ENCODE peak calls at places on chromosomes 1 and 21, in ten cellular contexts. One of them, this sample, is unnamed. For H3K27me3, the result is how much of the 10 kb centered on the place peaks cover.

GRCh38 chr1:94079056-94079990 is 41.6 kb downstream of the ABCA4 start:
- DNase-seq in uterus: no peak
- DNase-seq in fibroblast of lung: peak
- DNase-seq in pancreas: no peak
- DNase-seq in PC-3: no peak
- DNase-seq in HL-60: no peak
- DNase-seq in H7: no peak
- DNase-seq in CD8-positive, alpha-beta T cell: no peak
- DNase-seq in left ventricle myocardium inferior: no peak
- DNase-seq in mesendoderm: no peak
- DNase-seq in this sample: no peak

GRCh38 chr1:54791880-54792522 is 9.1 kb downstream of the TTC22 start:
- DNase-seq in uterus: no peak
- DNase-seq in fibroblast of lung: no peak
- DNase-seq in pancreas: no peak
- DNase-seq in PC-3: peak
- DNase-seq in HL-60: peak
- DNase-seq in H7: peak
- DNase-seq in CD8-positive, alpha-beta T cell: no peak
- DNase-seq in left ventricle myocardium inferior: no peak
- DNase-seq in mesendoderm: peak
- DNase-seq in this sample: no peak

GRCh38 chr1:21337010-21337437 is 46.8 kb upstream of the ECE1 start:
- DNase-seq in uterus: no peak
- DNase-seq in fibroblast of lung: no peak
- DNase-seq in pancreas: no peak
- DNase-seq in PC-3: no peak
- DNase-seq in HL-60: no peak
- DNase-seq in H7: no peak
- DNase-seq in CD8-positive, alpha-beta T cell: no peak
- DNase-seq in left ventricle myocardium inferior: no peak
- DNase-seq in mesendoderm: no peak
- DNase-seq in this sample: no peak

GRCh38 chr1:40848530-40849189 is 13.5 kb downstream of the CITED4 start:
- DNase-seq in uterus: peak
- DNase-seq in fibroblast of lung: peak
- DNase-seq in pancreas: peak
- DNase-seq in PC-3: peak
- DNase-seq in HL-60: no peak
- DNase-seq in H7: peak
- DNase-seq in CD8-positive, alpha-beta T cell: no peak
- DNase-seq in left ventricle myocardium inferior: peak
- DNase-seq in mesendoderm: peak
- DNase-seq in this sample: no peak

GRCh38 chr1:46466477-46467182 is 23.0 kb upstream of the DMBX1 start:
- DNase-seq in uterus: peak
- DNase-seq in fibroblast of lung: peak
- DNase-seq in pancreas: no peak
- DNase-seq in PC-3: no peak
- DNase-seq in HL-60: no peak
- DNase-seq in H7: peak
- DNase-seq in CD8-positive, alpha-beta T cell: no peak
- DNase-seq in left ventricle myocardium inferior: peak
- DNase-seq in mesendoderm: peak
- DNase-seq in this sample: no peak

GRCh38 chr21:43640437-43640836 is 18.9 kb downstream of the HSF2BP start:
- DNase-seq in uterus: no peak
- DNase-seq in fibroblast of lung: no peak
- DNase-seq in pancreas: no peak
- DNase-seq in PC-3: peak
- DNase-seq in HL-60: no peak
- DNase-seq in H7: no peak
- DNase-seq in CD8-positive, alpha-beta T cell: no peak
- DNase-seq in left ventricle myocardium inferior: no peak
- DNase-seq in mesendoderm: no peak
- DNase-seq in this sample: no peak

GRCh38 chr1:246428542-246429308 is 78.4 kb downstream of the SMYD3 start:
- DNase-seq in uterus: no peak
- DNase-seq in fibroblast of lung: peak
- DNase-seq in pancreas: no peak
- DNase-seq in PC-3: peak
- DNase-seq in HL-60: no peak
- DNase-seq in H7: no peak
- DNase-seq in CD8-positive, alpha-beta T cell: no peak
- DNase-seq in left ventricle myocardium inferior: no peak
- DNase-seq in mesendoderm: peak
- DNase-seq in this sample: no peak

GRCh38 chr1:77948841-77949424 is 29.9 kb downstream of the FUBP1 start:
- DNase-seq in uterus: no peak
- DNase-seq in fibroblast of lung: peak
- DNase-seq in pancreas: no peak
- DNase-seq in PC-3: peak
- DNase-seq in HL-60: no peak
- DNase-seq in H7: no peak
- DNase-seq in CD8-positive, alpha-beta T cell: no peak
- DNase-seq in left ventricle myocardium inferior: no peak
- DNase-seq in mesendoderm: peak
- DNase-seq in this sample: no peak

GRCh38 chr1:3650248-3651010 is 526 bp upstream of the WRAP73 start:
- DNase-seq in uterus: no peak
- DNase-seq in fibroblast of lung: no peak
- DNase-seq in pancreas: no peak
- DNase-seq in PC-3: no peak
- DNase-seq in HL-60: no peak
- DNase-seq in H7: peak
- DNase-seq in CD8-positive, alpha-beta T cell: no peak
- DNase-seq in left ventricle myocardium inferior: no peak
- DNase-seq in mesendoderm: no peak
- DNase-seq in this sample: no peak

GRCh38 chr1:200182701-200183100 is 155.2 kb downstream of the NR5A2 start:
- DNase-seq in uterus: no peak
- DNase-seq in fibroblast of lung: no peak
- DNase-seq in pancreas: no peak
- DNase-seq in PC-3: peak
- DNase-seq in HL-60: no peak
- DNase-seq in H7: no peak
- DNase-seq in CD8-positive, alpha-beta T cell: no peak
- DNase-seq in left ventricle myocardium inferior: no peak
- DNase-seq in mesendoderm: no peak
- DNase-seq in this sample: no peak

GRCh38 chr1:15249032-15249601 is 2.1 kb downstream of the FHAD1 start:
- DNase-seq in uterus: no peak
- DNase-seq in fibroblast of lung: peak
- DNase-seq in pancreas: no peak
- DNase-seq in PC-3: no peak
- DNase-seq in HL-60: no peak
- DNase-seq in H7: no peak
- DNase-seq in CD8-positive, alpha-beta T cell: peak
- DNase-seq in left ventricle myocardium inferior: no peak
- DNase-seq in mesendoderm: no peak
- DNase-seq in this sample: no peak

GRCh38 chr1:39842726-39843305 is 40.5 kb downstream of the TRIT1 start:
- DNase-seq in uterus: no peak
- DNase-seq in fibroblast of lung: no peak
- DNase-seq in pancreas: no peak
- DNase-seq in PC-3: no peak
- DNase-seq in HL-60: no peak
- DNase-seq in H7: no peak
- DNase-seq in CD8-positive, alpha-beta T cell: no peak
- DNase-seq in left ventricle myocardium inferior: no peak
- DNase-seq in mesendoderm: no peak
- DNase-seq in this sample: no peak

GRCh38 chr1:245475116-245475515 is 320.3 kb downstream of the KIF26B start:
- DNase-seq in uterus: no peak
- DNase-seq in fibroblast of lung: peak
- DNase-seq in pancreas: no peak
- DNase-seq in PC-3: no peak
- DNase-seq in HL-60: no peak
- DNase-seq in H7: no peak
- DNase-seq in CD8-positive, alpha-beta T cell: no peak
- DNase-seq in left ventricle myocardium inferior: no peak
- DNase-seq in mesendoderm: no peak
- DNase-seq in this sample: no peak

GRCh38 chr1:163796394-163796821 is 474.7 kb downstream of the NUF2 start:
- DNase-seq in uterus: no peak
- DNase-seq in fibroblast of lung: peak
- DNase-seq in pancreas: no peak
- DNase-seq in PC-3: peak
- DNase-seq in HL-60: no peak
- DNase-seq in H7: no peak
- DNase-seq in CD8-positive, alpha-beta T cell: no peak
- DNase-seq in left ventricle myocardium inferior: no peak
- DNase-seq in mesendoderm: peak
- DNase-seq in this sample: no peak

GRCh38 chr21:35475006-35475405 is 425.9 kb upstream of the RUNX1 start:
- DNase-seq in uterus: no peak
- DNase-seq in fibroblast of lung: peak
- DNase-seq in pancreas: no peak
- DNase-seq in PC-3: no peak
- DNase-seq in HL-60: no peak
- DNase-seq in H7: no peak
- DNase-seq in CD8-positive, alpha-beta T cell: no peak
- DNase-seq in left ventricle myocardium inferior: no peak
- DNase-seq in mesendoderm: no peak
- DNase-seq in this sample: no peak

GRCh38 chr21:35477622-35478021 is 428.5 kb upstream of the RUNX1 start:
- DNase-seq in uterus: no peak
- DNase-seq in fibroblast of lung: no peak
- DNase-seq in pancreas: no peak
- DNase-seq in PC-3: no peak
- DNase-seq in HL-60: no peak
- DNase-seq in H7: no peak
- DNase-seq in CD8-positive, alpha-beta T cell: no peak
- DNase-seq in left ventricle myocardium inferior: no peak
- DNase-seq in mesendoderm: no peak
- DNase-seq in this sample: no peak

GRCh38 chr21:35475768-35476167 is 426.7 kb upstream of the RUNX1 start:
- DNase-seq in uterus: no peak
- DNase-seq in fibroblast of lung: peak
- DNase-seq in pancreas: no peak
- DNase-seq in PC-3: no peak
- DNase-seq in HL-60: peak
- DNase-seq in H7: no peak
- DNase-seq in CD8-positive, alpha-beta T cell: no peak
- DNase-seq in left ventricle myocardium inferior: no peak
- DNase-seq in mesendoderm: no peak
- DNase-seq in this sample: no peak

GRCh38 chr21:35478096-35479080 is 429.3 kb upstream of the RUNX1 start:
- DNase-seq in uterus: no peak
- DNase-seq in fibroblast of lung: peak
- DNase-seq in pancreas: no peak
- DNase-seq in PC-3: no peak
- DNase-seq in HL-60: no peak
- DNase-seq in H7: no peak
- DNase-seq in CD8-positive, alpha-beta T cell: no peak
- DNase-seq in left ventricle myocardium inferior: no peak
- DNase-seq in mesendoderm: no peak
- DNase-seq in this sample: no peak

DNA sequence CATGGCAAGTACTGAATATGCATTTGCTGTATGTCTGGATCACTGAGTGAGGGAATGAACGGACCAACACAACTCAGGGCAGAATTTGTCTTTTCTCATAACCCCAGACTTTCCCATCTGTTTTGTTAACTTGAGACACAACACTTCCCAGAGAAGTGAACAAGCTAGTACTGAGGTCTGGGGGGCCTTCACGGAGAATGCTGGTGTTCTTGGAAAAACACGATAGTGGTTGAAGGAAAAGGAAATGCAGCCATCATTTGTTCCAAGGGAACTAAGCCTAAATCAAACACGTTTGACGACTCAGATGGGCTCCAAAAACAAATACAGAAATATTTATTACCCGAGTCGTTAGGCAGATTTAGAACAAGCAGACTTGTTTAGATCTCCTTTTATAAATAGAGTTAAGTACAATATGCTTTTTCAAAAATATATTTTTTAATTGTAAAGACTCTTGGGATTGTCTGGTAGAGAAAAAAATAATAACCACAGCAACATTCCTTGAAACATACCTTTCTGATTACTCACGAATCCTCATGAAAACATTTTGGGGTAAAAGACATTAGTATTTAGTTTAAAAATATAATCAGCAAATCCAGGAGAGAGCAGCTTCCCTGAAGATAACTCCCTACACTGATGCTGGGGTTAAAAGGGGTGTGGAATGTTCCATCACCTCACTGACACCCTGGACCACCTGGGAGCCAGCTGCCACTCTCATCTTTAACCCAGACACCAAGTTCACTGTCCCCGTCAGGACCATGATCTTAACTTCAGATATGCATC is 427.7 kb upstream of the RUNX1 start:
- DNase-seq in uterus: no peak
- DNase-seq in fibroblast of lung: peak
- DNase-seq in pancreas: no peak
- DNase-seq in PC-3: peak
- DNase-seq in HL-60: no peak
- DNase-seq in H7: no peak
- DNase-seq in CD8-positive, alpha-beta T cell: no peak
- DNase-seq in left ventricle myocardium inferior: no peak
- DNase-seq in mesendoderm: no peak
- DNase-seq in this sample: no peak
- H3K27me3 ChIP-seq in uterus: under half
- H3K27me3 ChIP-seq in fibroblast of lung: under half
- H3K27me3 ChIP-seq in pancreas: under half
- H3K27me3 ChIP-seq in PC-3: under half
- H3K27me3 ChIP-seq in HL-60: under half
- H3K27me3 ChIP-seq in H7: under half
- H3K27me3 ChIP-seq in CD8-positive, alpha-beta T cell: under half
- H3K27me3 ChIP-seq in left ventricle myocardium inferior: half or more
- H3K27me3 ChIP-seq in mesendoderm: under half
- H3K27me3 ChIP-seq in this sample: under half

GRCh38 chr1:145714524-145715111 is 4.7 kb upstream of the CD160 start:
- DNase-seq in uterus: no peak
- DNase-seq in fibroblast of lung: no peak
- DNase-seq in pancreas: no peak
- DNase-seq in PC-3: no peak
- DNase-seq in HL-60: no peak
- DNase-seq in H7: no peak
- DNase-seq in CD8-positive, alpha-beta T cell: no peak
- DNase-seq in left ventricle myocardium inferior: peak
- DNase-seq in mesendoderm: no peak
- DNase-seq in this sample: no peak
- H3K27me3 ChIP-seq in uterus: under half
- H3K27me3 ChIP-seq in fibroblast of lung: under half
- H3K27me3 ChIP-seq in pancreas: under half
- H3K27me3 ChIP-seq in PC-3: under half
- H3K27me3 ChIP-seq in HL-60: under half
- H3K27me3 ChIP-seq in H7: under half
- H3K27me3 ChIP-seq in CD8-positive, alpha-beta T cell: under half
- H3K27me3 ChIP-seq in left ventricle myocardium inferior: under half
- H3K27me3 ChIP-seq in mesendoderm: under half
- H3K27me3 ChIP-seq in this sample: under half

GRCh38 chr1:157249739-157250138 is 111.5 kb upstream of the ETV3 start:
- DNase-seq in uterus: no peak
- DNase-seq in fibroblast of lung: no peak
- DNase-seq in pancreas: no peak
- DNase-seq in PC-3: no peak
- DNase-seq in HL-60: no peak
- DNase-seq in H7: no peak
- DNase-seq in CD8-positive, alpha-beta T cell: no peak
- DNase-seq in left ventricle myocardium inferior: no peak
- DNase-seq in mesendoderm: no peak
- DNase-seq in this sample: no peak
- H3K27me3 ChIP-seq in uterus: under half
- H3K27me3 ChIP-seq in fibroblast of lung: under half
- H3K27me3 ChIP-seq in pancreas: under half
- H3K27me3 ChIP-seq in PC-3: under half
- H3K27me3 ChIP-seq in HL-60: under half
- H3K27me3 ChIP-seq in H7: under half
- H3K27me3 ChIP-seq in CD8-positive, alpha-beta T cell: under half
- H3K27me3 ChIP-seq in left ventricle myocardium inferior: under half
- H3K27me3 ChIP-seq in mesendoderm: under half
- H3K27me3 ChIP-seq in this sample: under half

GRCh38 chr1:23905461-23906025 is 7.6 kb downstream of the CNR2 start:
- DNase-seq in uterus: no peak
- DNase-seq in fibroblast of lung: no peak
- DNase-seq in pancreas: no peak
- DNase-seq in PC-3: no peak
- DNase-seq in HL-60: no peak
- DNase-seq in H7: no peak
- DNase-seq in CD8-positive, alpha-beta T cell: no peak
- DNase-seq in left ventricle myocardium inferior: no peak
- DNase-seq in mesendoderm: no peak
- DNase-seq in this sample: no peak
- H3K27me3 ChIP-seq in uterus: under half
- H3K27me3 ChIP-seq in fibroblast of lung: under half
- H3K27me3 ChIP-seq in pancreas: under half
- H3K27me3 ChIP-seq in PC-3: under half
- H3K27me3 ChIP-seq in HL-60: under half
- H3K27me3 ChIP-seq in H7: under half
- H3K27me3 ChIP-seq in CD8-positive, alpha-beta T cell: under half
- H3K27me3 ChIP-seq in left ventricle myocardium inferior: half or more
- H3K27me3 ChIP-seq in mesendoderm: under half
- H3K27me3 ChIP-seq in this sample: under half

This sample was measured in CD4-positive, alpha-beta T cell.